ENCODE peak calls at places on chromosome 12, in four cellular contexts. I is heart right ventricle, R is BJ, G is HL-60. U is an unnamed sample.

GRCh38 chr12:91778938-91779400 is 366.7 kb downstream of the BTG1 start:
- DNase-seq in I (no peak), R (peak), G (peak), U (no peak)

GRCh38 chr12:12616512-12617275 is 5.0 kb downstream of the CREBL2 start:
- DNase-seq in I (no peak), R (no peak), G (no peak), U (no peak)

GRCh38 chr12:52323001-52323400 is 1.8 kb upstream of the KRT83 start:
- DNase-seq in I (no peak), R (no peak), G (no peak), U (no peak)

GRCh38 chr12:45637706-45638105 is 91.8 kb upstream of the ARID2 start:
- DNase-seq in I (no peak), R (no peak), G (no peak), U (no peak)

GRCh38 chr12:100798799-100799198 is 4.2 kb downstream of the ANO4 start:
- DNase-seq in I (no peak), R (no peak), G (no peak), U (no peak)

GRCh38 chr12:121038861-121039654 is at the start of gene OASL:
- DNase-seq in I (no peak), R (no peak), G (no peak), U (no peak)

GRCh38 chr12:93982847-93983315 is 165.5 kb upstream of the PLXNC1 start:
- DNase-seq in I (no peak), R (peak), G (no peak), U (no peak)

GRCh38 chr12:60210756-60211155 is 614.9 kb downstream of the SLC16A7 start:
- DNase-seq in I (no peak), R (no peak), G (no peak), U (no peak)

GRCh38 chr12:62436164-62436503 is 30.5 kb upstream of the MON2 start:
- DNase-seq in I (no peak), R (no peak), G (no peak), U (no peak)

GRCh38 chr12:56129210-56129691 is 1.2 kb downstream of the ESYT1 start:
- DNase-seq in I (peak), R (no peak), G (peak), U (peak)

GRCh38 chr12:107622005-107622404 is 63.6 kb upstream of the PWP1 start:
- DNase-seq in I (no peak), R (no peak), G (no peak), U (no peak)

GRCh38 chr12:94098466-94098865 is 49.9 kb upstream of the PLXNC1 start:
- DNase-seq in I (no peak), R (no peak), G (no peak), U (no peak)

GRCh38 chr12:118715647-118716046 is 265.7 kb upstream of the SRRM4 start:
- DNase-seq in I (no peak), R (no peak), G (no peak), U (no peak)

GRCh38 chr12:92107621-92108131 is 38.0 kb downstream of the BTG1 start:
- DNase-seq in I (no peak), R (no peak), G (no peak), U (no peak)

GRCh38 chr12:5088586-5089264 is 45.0 kb downstream of the KCNA5 start:
- DNase-seq in I (peak), R (peak), G (no peak), U (no peak)

GRCh38 chr12:26338574-26339572 is 143.5 kb downstream of the SSPN start:
- DNase-seq in I (no peak), R (no peak), G (no peak), U (no peak)

GRCh38 chr12:112841891-112842290 is 50.3 kb downstream of the RPH3A start:
- DNase-seq in I (no peak), R (no peak), G (no peak), U (no peak)

GRCh38 chr12:131642101-131642540 is 68.8 kb upstream of the SFSWAP start:
- DNase-seq in I (no peak), R (no peak), G (no peak), U (no peak)

GRCh38 chr12:86174188-86174587 is 82.0 kb downstream of the MGAT4C start:
- DNase-seq in I (no peak), R (no peak), G (no peak), U (no peak)

GRCh38 chr12:87082756-87083155 is 826.6 kb upstream of the MGAT4C start:
- DNase-seq in I (no peak), R (no peak), G (no peak), U (no peak)

GRCh38 chr12:95705143-95705542 is 85.4 kb downstream of the NTN4 start:
- DNase-seq in I (no peak), R (no peak), G (no peak), U (no peak)

GRCh38 chr12:92075425-92075891 is 70.2 kb downstream of the BTG1 start:
- DNase-seq in I (no peak), R (no peak), G (no peak), U (no peak)

GRCh38 chr12:131323879-131324278 is 370.2 kb downstream of the ADGRD1 start:
- DNase-seq in I (no peak), R (no peak), G (no peak), U (no peak)

GRCh38 chr12:108691154-108691994 is 39.9 kb downstream of the CORO1C start:
- DNase-seq in I (peak), R (peak), G (peak), U (peak)
- TF ChIP-seq CTCF in I (peak), R (peak), G (no peak), U (no peak)

GRCh38 chr12:130163461-130164215 is 1.4 kb downstream of the FZD10 start:
- DNase-seq in I (no peak), R (no peak), G (no peak), U (no peak)
- H3K4me3 ChIP-seq in I (peak), R (no peak), G (no peak), U (no peak)

DNA sequence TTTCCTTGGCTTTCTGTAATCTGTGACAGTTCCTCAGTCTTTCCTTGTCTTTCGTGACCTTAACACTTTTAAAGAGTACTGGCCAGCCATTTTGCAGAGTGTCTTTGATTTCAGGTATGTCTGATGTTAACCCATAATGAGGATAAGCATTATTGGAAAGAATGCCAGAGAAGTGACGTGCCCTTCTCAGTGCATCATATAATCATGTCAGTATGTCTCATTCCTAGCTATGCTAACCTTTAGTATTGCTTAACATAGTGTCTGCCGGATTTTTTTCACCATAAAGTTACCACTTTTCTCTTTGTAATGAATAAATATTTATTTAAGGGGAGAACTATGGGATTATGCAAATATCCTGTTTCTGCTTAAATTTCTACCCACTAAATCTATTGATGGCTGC is 28.5 kb downstream of the RERG start:
- DNase-seq in I (no peak), R (no peak), G (no peak), U (no peak)
- TF ChIP-seq CTCF in I (no peak), R (no peak), G (no peak), U (no peak)

GRCh38 chr12:57852620-57853509 is 6.3 kb upstream of the CTDSP2 start:
- DNase-seq in I (peak), R (no peak), G (no peak), U (peak)
- H3K4me3 ChIP-seq in I (peak), R (no peak), G (no peak), U (peak)

DNA sequence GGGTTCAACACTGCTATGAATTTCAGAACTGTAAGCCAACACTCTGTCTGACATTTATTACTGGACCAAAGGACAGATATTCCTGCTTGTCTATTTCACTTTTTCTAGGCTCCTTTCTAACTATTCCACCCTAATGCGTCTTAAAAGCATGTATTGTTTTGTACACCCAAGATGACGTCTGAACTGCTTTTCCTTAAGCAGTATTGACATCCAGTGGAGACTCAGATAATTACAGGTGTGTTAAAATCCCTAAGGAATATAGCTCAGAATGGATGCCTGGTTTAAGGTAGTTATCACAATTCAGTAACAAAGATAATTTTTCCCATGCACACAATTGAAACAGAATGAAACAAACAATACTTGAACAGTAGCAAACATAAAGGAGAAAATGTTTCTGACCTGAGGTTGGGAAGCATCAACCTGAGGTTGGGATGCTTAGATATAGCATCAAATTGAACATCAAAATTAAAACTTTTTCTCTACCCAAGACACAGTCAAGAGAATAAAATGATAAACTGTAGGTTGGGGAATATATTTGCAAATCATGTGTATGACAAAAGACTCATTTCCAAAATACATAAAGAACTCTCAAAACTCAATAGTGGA is 93.7 kb upstream of the PTPRR start:
- DNase-seq in I (no peak), R (no peak), G (no peak), U (no peak)
- TF ChIP-seq CTCF in I (no peak), R (no peak), G (no peak), U (peak)

U was measured in lung.